ENCODE peak calls at places on chromosomes 1 and 21, in six cellular contexts. One of them, this sample, is unnamed.

GRCh38 chr1:86866665-86867064 is 47.3 kb downstream of the SELENOF start:
- DNase-seq in T47D: no peak
- DNase-seq in AG08395: no peak
- DNase-seq in left lobe of liver: no peak
- DNase-seq in T-helper 9 cell: no peak
- DNase-seq in EH: peak
- DNase-seq in this sample: peak

GRCh38 chr1:94413311-94413710 is 4.9 kb upstream of the ABCD3 start:
- DNase-seq in EH: no peak
- DNase-seq in AG08395: no peak
- DNase-seq in T-helper 9 cell: no peak
- DNase-seq in left lobe of liver: no peak
- DNase-seq in T47D: no peak
- DNase-seq in this sample: no peak

GRCh38 chr1:9402256-9402616 is 109.5 kb downstream of the SPSB1 start:
- DNase-seq in AG08395: no peak
- DNase-seq in T47D: no peak
- DNase-seq in EH: no peak
- DNase-seq in left lobe of liver: no peak
- DNase-seq in T-helper 9 cell: no peak
- DNase-seq in this sample: no peak

GRCh38 chr1:10211805-10212405 is 1.5 kb downstream of the KIF1B start:
- DNase-seq in AG08395: no peak
- DNase-seq in T47D: no peak
- DNase-seq in EH: peak
- DNase-seq in left lobe of liver: peak
- DNase-seq in T-helper 9 cell: no peak
- DNase-seq in this sample: peak

GRCh38 chr1:228100822-228101613 is 2.1 kb downstream of the C1orf35 start:
- DNase-seq in AG08395: no peak
- DNase-seq in T47D: no peak
- DNase-seq in T-helper 9 cell: no peak
- DNase-seq in EH: no peak
- DNase-seq in left lobe of liver: peak
- DNase-seq in this sample: no peak

GRCh38 chr1:234724517-234725176 is 114.7 kb upstream of the IRF2BP2 start:
- DNase-seq in T47D: peak
- DNase-seq in EH: no peak
- DNase-seq in AG08395: no peak
- DNase-seq in T-helper 9 cell: no peak
- DNase-seq in left lobe of liver: peak
- DNase-seq in this sample: no peak

GRCh38 chr1:31573261-31573660 is 3.1 kb upstream of the TINAGL1 start:
- DNase-seq in EH: no peak
- DNase-seq in T-helper 9 cell: no peak
- DNase-seq in AG08395: no peak
- DNase-seq in left lobe of liver: peak
- DNase-seq in T47D: no peak
- DNase-seq in this sample: no peak

GRCh38 chr1:64745181-64745985 is 508 bp downstream of the RAVER2 start:
- DNase-seq in left lobe of liver: no peak
- DNase-seq in EH: peak
- DNase-seq in T-helper 9 cell: peak
- DNase-seq in AG08395: peak
- DNase-seq in T47D: peak
- DNase-seq in this sample: no peak

GRCh38 chr1:227437495-227438008 is 119.3 kb upstream of the CDC42BPA start:
- DNase-seq in EH: peak
- DNase-seq in T47D: peak
- DNase-seq in AG08395: peak
- DNase-seq in T-helper 9 cell: no peak
- DNase-seq in left lobe of liver: no peak
- DNase-seq in this sample: peak

GRCh38 chr1:28815533-28815932 is 3.6 kb downstream of the OPRD1 start:
- DNase-seq in EH: no peak
- DNase-seq in T-helper 9 cell: peak
- DNase-seq in T47D: no peak
- DNase-seq in left lobe of liver: no peak
- DNase-seq in AG08395: no peak
- DNase-seq in this sample: no peak

GRCh38 chr1:64308856-64309255 is 105.4 kb downstream of the UBE2U start:
- DNase-seq in EH: no peak
- DNase-seq in T47D: peak
- DNase-seq in T-helper 9 cell: no peak
- DNase-seq in left lobe of liver: no peak
- DNase-seq in AG08395: no peak
- DNase-seq in this sample: no peak

GRCh38 chr1:247335871-247336270 is 4.2 kb upstream of the ZNF496 start:
- DNase-seq in EH: no peak
- DNase-seq in T-helper 9 cell: no peak
- DNase-seq in T47D: no peak
- DNase-seq in AG08395: no peak
- DNase-seq in left lobe of liver: no peak
- DNase-seq in this sample: no peak

GRCh38 chr1:115364044-115364775 is 26.2 kb upstream of the NGF start:
- DNase-seq in T-helper 9 cell: no peak
- DNase-seq in T47D: no peak
- DNase-seq in EH: peak
- DNase-seq in AG08395: peak
- DNase-seq in left lobe of liver: no peak
- DNase-seq in this sample: peak

GRCh38 chr1:59151860-59152259 is 145.0 kb upstream of the FGGY start:
- DNase-seq in T47D: no peak
- DNase-seq in AG08395: no peak
- DNase-seq in T-helper 9 cell: no peak
- DNase-seq in left lobe of liver: no peak
- DNase-seq in EH: peak
- DNase-seq in this sample: no peak

GRCh38 chr21:41699311-41699710 is 67.5 kb downstream of the RIPK4 start:
- DNase-seq in EH: no peak
- DNase-seq in AG08395: no peak
- DNase-seq in T47D: no peak
- DNase-seq in T-helper 9 cell: no peak
- DNase-seq in left lobe of liver: no peak
- DNase-seq in this sample: no peak

GRCh38 chr1:205262706-205263105 is 35.0 kb downstream of the TMCC2 start:
- DNase-seq in AG08395: no peak
- DNase-seq in T-helper 9 cell: no peak
- DNase-seq in left lobe of liver: no peak
- DNase-seq in EH: peak
- DNase-seq in T47D: no peak
- DNase-seq in this sample: no peak

GRCh38 chr1:29197590-29197924 is 15.9 kb upstream of the SRSF4 start:
- DNase-seq in T47D: peak
- DNase-seq in left lobe of liver: no peak
- DNase-seq in T-helper 9 cell: peak
- DNase-seq in AG08395: peak
- DNase-seq in EH: peak
- DNase-seq in this sample: peak

GRCh38 chr1:119075614-119076013 is 64.8 kb downstream of the WARS2 start:
- DNase-seq in EH: peak
- DNase-seq in T47D: no peak
- DNase-seq in AG08395: peak
- DNase-seq in left lobe of liver: no peak
- DNase-seq in T-helper 9 cell: no peak
- DNase-seq in this sample: peak

GRCh38 chr1:233138794-233139544 is 156.6 kb downstream of the PCNX2 start:
- DNase-seq in left lobe of liver: no peak
- DNase-seq in T47D: no peak
- DNase-seq in T-helper 9 cell: no peak
- DNase-seq in EH: no peak
- DNase-seq in AG08395: no peak
- DNase-seq in this sample: no peak

GRCh38 chr1:187443939-187444338 is 615.2 kb downstream of the PLA2G4A start:
- DNase-seq in left lobe of liver: no peak
- DNase-seq in T47D: no peak
- DNase-seq in T-helper 9 cell: no peak
- DNase-seq in AG08395: no peak
- DNase-seq in EH: no peak
- DNase-seq in this sample: no peak

GRCh38 chr1:193185861-193186714 is at the start of gene B3GALT2:
- DNase-seq in T-helper 9 cell: peak
- DNase-seq in AG08395: peak
- DNase-seq in T47D: peak
- DNase-seq in left lobe of liver: no peak
- DNase-seq in EH: peak
- DNase-seq in this sample: peak

GRCh38 chr1:59150537-59151386 is 146.1 kb upstream of the FGGY start:
- DNase-seq in AG08395: peak
- DNase-seq in left lobe of liver: no peak
- DNase-seq in T-helper 9 cell: no peak
- DNase-seq in EH: peak
- DNase-seq in T47D: no peak
- DNase-seq in this sample: peak

GRCh38 chr21:32335601-32336575 is 37.2 kb downstream of the MRAP start:
- DNase-seq in left lobe of liver: peak
- DNase-seq in T47D: no peak
- DNase-seq in EH: no peak
- DNase-seq in T-helper 9 cell: no peak
- DNase-seq in AG08395: peak
- DNase-seq in this sample: no peak

GRCh38 chr1:178011101-178011828 is 41.4 kb upstream of the SEC16B start:
- DNase-seq in left lobe of liver: no peak
- DNase-seq in AG08395: peak
- DNase-seq in EH: peak
- DNase-seq in T-helper 9 cell: no peak
- DNase-seq in T47D: no peak
- DNase-seq in this sample: peak

GRCh38 chr1:115669002-115669673 is 27.4 kb downstream of the VANGL1 start:
- DNase-seq in AG08395: peak
- DNase-seq in EH: peak
- DNase-seq in T47D: peak
- DNase-seq in T-helper 9 cell: no peak
- DNase-seq in left lobe of liver: no peak
- DNase-seq in this sample: peak

GRCh38 chr1:197391303-197392226 is 123.5 kb downstream of the CRB1 start:
- DNase-seq in T47D: no peak
- DNase-seq in left lobe of liver: no peak
- DNase-seq in T-helper 9 cell: no peak
- DNase-seq in EH: peak
- DNase-seq in AG08395: no peak
- DNase-seq in this sample: no peak

GRCh38 chr21:45309069-45309521 is 21.4 kb upstream of the POFUT2 start:
- DNase-seq in left lobe of liver: no peak
- DNase-seq in EH: peak
- DNase-seq in AG08395: no peak
- DNase-seq in T47D: peak
- DNase-seq in T-helper 9 cell: peak
- DNase-seq in this sample: no peak

GRCh38 chr1:8337776-8338525 is 20.0 kb downstream of the SLC45A1 start:
- DNase-seq in left lobe of liver: no peak
- DNase-seq in AG08395: no peak
- DNase-seq in T-helper 9 cell: no peak
- DNase-seq in EH: no peak
- DNase-seq in T47D: no peak
- DNase-seq in this sample: no peak

GRCh38 chr1:197180252-197180878 is 33.9 kb upstream of the ASPM start:
- DNase-seq in T-helper 9 cell: no peak
- DNase-seq in AG08395: peak
- DNase-seq in T47D: peak
- DNase-seq in left lobe of liver: no peak
- DNase-seq in EH: peak
- DNase-seq in this sample: peak

GRCh38 chr1:167099851-167100250 is 6.0 kb downstream of the STYXL2 start:
- DNase-seq in T-helper 9 cell: no peak
- DNase-seq in T47D: no peak
- DNase-seq in AG08395: no peak
- DNase-seq in left lobe of liver: no peak
- DNase-seq in EH: no peak
- DNase-seq in this sample: no peak